ENCODE peak calls at places on chromosomes 11 and 22, in ten cellular contexts. O is HTR-8/SVneo; D is transverse colon; F is H9; K is activated gamma-delta T cell treated with anti-CD3 and anti-CD28 coated beads, Interleukin-2, amount 50 U/mL, for 16 hours; G is Peyer's patch; V is T-cell; P is B cell; M is myocyte; X is Caki2. E is an unnamed sample.
A peak's percentile ranks its signal among the peaks of the same experiment; 100 is the strongest.

GRCh38 chr11:105046898-105047579 is 1.9 kb upstream of the CARD16 start:
- DNase-seq in O (peak; percentile 86), D (peak; percentile 35), F (no peak), K (no peak), G (no peak), V (no peak), P (no peak), M (peak; percentile 85), X (peak; percentile 96), E (no peak)

GRCh38 chr11:108147150-108147549 is 25.8 kb downstream of the ACAT1 start:
- DNase-seq in O (no peak), D (no peak), F (no peak), K (no peak), G (no peak), V (no peak), P (no peak), M (no peak), X (no peak), E (no peak)

GRCh38 chr11:4191031-4191571 is 96.5 kb downstream of the RRM1 start:
- DNase-seq in O (no peak), D (no peak), F (no peak), K (no peak), G (no peak), V (no peak), P (no peak), M (no peak), X (no peak), E (no peak)

GRCh38 chr11:16739326-16739875 is 954 bp downstream of the C11orf58 start:
- DNase-seq in O (no peak), D (no peak), F (no peak), K (no peak), G (no peak), V (no peak), P (no peak), M (no peak), X (no peak), E (no peak)

GRCh38 chr11:109859325-109859724 is 233.9 kb upstream of the ZC3H12C start:
- DNase-seq in O (peak; percentile 19), D (no peak), F (no peak), K (no peak), G (no peak), V (no peak), P (no peak), M (no peak), X (peak; percentile 53), E (no peak)

GRCh38 chr22:45329536-45329936 is 19.8 kb downstream of the FAM118A start:
- DNase-seq in O (no peak), D (no peak), F (no peak), K (no peak), G (no peak), V (no peak), P (no peak), M (peak; percentile 90), X (no peak), E (no peak)

GRCh38 chr11:64687204-64687603 is 35.8 kb downstream of the NRXN2 start:
- DNase-seq in O (no peak), D (no peak), F (no peak), K (no peak), G (no peak), V (no peak), P (no peak), M (peak; percentile 84), X (no peak), E (no peak)

GRCh38 chr11:1393038-1393710 is 3.4 kb downstream of the BRSK2 start:
- DNase-seq in O (no peak), D (no peak), F (no peak), K (no peak), G (no peak), V (no peak), P (no peak), M (no peak), X (no peak), E (no peak)

GRCh38 chr11:119473901-119474681 is 51.1 kb upstream of the THY1 start:
- DNase-seq in O (no peak), D (no peak), F (peak; percentile 10), K (no peak), G (no peak), V (no peak), P (peak; percentile 23), M (no peak), X (no peak), E (no peak)

GRCh38 chr11:76049506-76049905 is 156.8 kb downstream of the WNT11 start:
- DNase-seq in O (no peak), D (no peak), F (no peak), K (no peak), G (no peak), V (no peak), P (no peak), M (no peak), X (no peak), E (no peak)

GRCh38 chr22:35258144-35258988 is 1.1 kb downstream of the HMGXB4 start:
- DNase-seq in O (peak; percentile 7), D (peak; percentile 17), F (peak; percentile 46), K (no peak), G (no peak), V (no peak), P (no peak), M (peak; percentile 17), X (peak; percentile 37), E (no peak)

GRCh38 chr22:46178755-46179505 is 28.6 kb downstream of the PPARA start:
- DNase-seq in O (no peak), D (no peak), F (no peak), K (no peak), G (no peak), V (no peak), P (no peak), M (no peak), X (no peak), E (no peak)

GRCh38 chr11:46693597-46694012 is 6.8 kb downstream of the ARHGAP1 start:
- DNase-seq in O (no peak), D (no peak), F (no peak), K (no peak), G (no peak), V (no peak), P (no peak), M (peak; percentile 68), X (peak; percentile 72), E (no peak)

GRCh38 chr11:104658177-104658576 is 240.1 kb downstream of the CASP12 start:
- DNase-seq in O (no peak), D (no peak), F (no peak), K (no peak), G (no peak), V (no peak), P (no peak), M (no peak), X (no peak), E (no peak)

GRCh38 chr11:67372993-67373915 is at the start of gene CLCF1:
- DNase-seq in O (peak; percentile 81), D (peak; percentile 83), F (no peak), K (peak; percentile 82), G (peak; percentile 81), V (peak; percentile 86), P (peak; percentile 96), M (peak; percentile 74), X (peak; percentile 90), E (peak; percentile 86)

GRCh38 chr22:26079009-26079408 is 90.3 kb upstream of the SEZ6L start:
- DNase-seq in O (no peak), D (no peak), F (no peak), K (no peak), G (no peak), V (no peak), P (no peak), M (peak; percentile 44), X (peak; percentile 27), E (no peak)

GRCh38 chr22:49411236-49411635 is 416.4 kb downstream of the BRD1 start:
- DNase-seq in O (no peak), D (no peak), F (no peak), K (no peak), G (no peak), V (no peak), P (no peak), M (no peak), X (no peak), E (no peak)

GRCh38 chr11:34890812-34891211 is 25.4 kb downstream of the APIP start:
- DNase-seq in O (peak; percentile 19), D (no peak), F (no peak), K (no peak), G (no peak), V (no peak), P (no peak), M (peak; percentile 55), X (peak; percentile 14), E (no peak)

GRCh38 chr22:19892249-19892879 is 37.7 kb upstream of the GNB1L start:
- DNase-seq in O (peak; percentile 57), D (no peak), F (no peak), K (peak; percentile 32), G (no peak), V (peak; percentile 27), P (no peak), M (no peak), X (no peak), E (no peak)

GRCh38 chr22:40237241-40237640 is 59.5 kb downstream of the TNRC6B start:
- DNase-seq in O (no peak), D (no peak), F (peak; percentile 17), K (no peak), G (no peak), V (no peak), P (no peak), M (no peak), X (no peak), E (no peak)

GRCh38 chr11:111334495-111335123 is 36.3 kb downstream of the POU2AF3 start:
- DNase-seq in O (no peak), D (peak; percentile 48), F (no peak), K (no peak), G (no peak), V (no peak), P (no peak), M (no peak), X (no peak), E (no peak)

GRCh38 chr11:132310390-132311375 is 940.3 kb downstream of the NTM start:
- DNase-seq in O (no peak), D (no peak), F (no peak), K (no peak), G (no peak), V (no peak), P (no peak), M (no peak), X (no peak), E (no peak)

GRCh38 chr11:119306373-119306890 is 10.5 kb downstream of the MCAM start:
- DNase-seq in O (no peak), D (no peak), F (no peak), K (no peak), G (no peak), V (peak; percentile 71), P (no peak), M (peak; percentile 22), X (no peak), E (peak; percentile 85)

GRCh38 chr22:24590596-24591173 is 2.2 kb downstream of the LRRC75B start:
- DNase-seq in O (no peak), D (no peak), F (no peak), K (no peak), G (no peak), V (no peak), P (no peak), M (no peak), X (no peak), E (no peak)

GRCh38 chr11:85028329-85029101 is 598.6 kb downstream of the DLG2 start:
- DNase-seq in O (no peak), D (no peak), F (peak; percentile 24), K (no peak), G (peak; percentile 33), V (no peak), P (no peak), M (no peak), X (no peak), E (no peak)

GRCh38 chr11:33383075-33383919 is 126.1 kb downstream of the HIPK3 start:
- DNase-seq in O (no peak), D (no peak), F (no peak), K (no peak), G (no peak), V (no peak), P (no peak), M (peak; percentile 60), X (no peak), E (no peak)

GRCh38 chr11:121681536-121681935 is 228.8 kb upstream of the SORL1-AS1 start:
- DNase-seq in O (no peak), D (no peak), F (no peak), K (no peak), G (no peak), V (no peak), P (no peak), M (peak; percentile 68), X (no peak), E (no peak)

GRCh38 chr11:85137597-85137996 is 489.5 kb downstream of the DLG2 start:
- DNase-seq in O (no peak), D (no peak), F (no peak), K (no peak), G (no peak), V (no peak), P (no peak), M (no peak), X (no peak), E (no peak)

E was measured in CD8-positive, alpha-beta memory T cell.